ENCODE peak calls at places on chromosomes 6 and 20, in five cellular contexts. X, T, K, Z and N are unnamed samples.

GRCh38 chr6:113998811-113999210 is 27.9 kb upstream of the HDAC2 start:
- DNase-seq in Z (no peak), K (no peak), X (no peak), T (no peak), N (no peak)

GRCh38 chr6:46876126-46876525 is 45.6 kb downstream of the ADGRF5 start:
- DNase-seq in Z (peak; percentile 37), T (no peak), X (no peak), K (peak; percentile 97), N (no peak)

GRCh38 chr6:140011537-140011936 is 637.1 kb upstream of the CITED2 start:
- DNase-seq in K (no peak), T (no peak), X (peak; percentile 28), Z (no peak), N (no peak)

GRCh38 chr6:53598584-53598983 is 53.7 kb upstream of the GCLC start:
- DNase-seq in Z (no peak), T (no peak), X (peak; percentile 18), K (no peak), N (no peak)

GRCh38 chr6:118784641-118785164 is 109.2 kb upstream of the ASF1A start:
- DNase-seq in Z (no peak), X (no peak), T (no peak), K (no peak), N (no peak)

GRCh38 chr6:140711019-140711613 is 1336.7 kb upstream of the CITED2 start:
- DNase-seq in K (no peak), X (no peak), Z (no peak), T (no peak), N (no peak)

GRCh38 chr6:110815260-110816109 is at the start of gene CDK19:
- DNase-seq in Z (peak; percentile 98), K (peak; percentile 99), T (peak; percentile 99), X (peak; percentile 98), N (peak; percentile 98)

GRCh38 chr20:23362392-23363256 is 642 bp downstream of the GZF1 start:
- DNase-seq in X (peak; percentile 76), K (no peak), T (no peak), Z (peak; percentile 34), N (no peak)

GRCh38 chr6:26421259-26422144 is 18.8 kb upstream of the BTN3A3 start:
- DNase-seq in T (peak; percentile 75), X (peak; percentile 90), Z (peak; percentile 81), K (peak; percentile 95), N (peak; percentile 20)

GRCh38 chr20:51425347-51426106 is 117.0 kb downstream of the NFATC2 start:
- DNase-seq in X (no peak), T (peak; percentile 44), K (no peak), Z (no peak), N (no peak)

GRCh38 chr6:45187841-45188240 is 140.3 kb upstream of the RUNX2 start:
- DNase-seq in X (no peak), K (no peak), Z (no peak), T (no peak), N (no peak)

GRCh38 chr6:11772109-11772830 is 6.3 kb downstream of the ADTRP start:
- DNase-seq in K (peak; percentile 60), T (no peak), Z (no peak), X (no peak), N (no peak)

GRCh38 chr6:75850026-75850385 is 101.0 kb downstream of the MYO6 start:
- DNase-seq in X (no peak), Z (no peak), T (no peak), K (peak; percentile 52), N (no peak)

GRCh38 chr6:11744753-11745152 is 33.9 kb downstream of the ADTRP start:
- DNase-seq in T (no peak), K (peak; percentile 45), Z (peak; percentile 84), X (no peak), N (no peak)

GRCh38 chr6:129447166-129447565 is 262.8 kb downstream of the ARHGAP18 start:
- DNase-seq in Z (no peak), K (no peak), X (no peak), T (no peak), N (no peak)

GRCh38 chr6:158370805-158371204 is 58.5 kb downstream of the TULP4 start:
- DNase-seq in K (peak; percentile 13), X (no peak), T (no peak), Z (no peak), N (no peak)
- TF ChIP-seq CTCF in K (no peak), X (no peak), T (no peak), Z (no peak), N (no peak)

DNA sequence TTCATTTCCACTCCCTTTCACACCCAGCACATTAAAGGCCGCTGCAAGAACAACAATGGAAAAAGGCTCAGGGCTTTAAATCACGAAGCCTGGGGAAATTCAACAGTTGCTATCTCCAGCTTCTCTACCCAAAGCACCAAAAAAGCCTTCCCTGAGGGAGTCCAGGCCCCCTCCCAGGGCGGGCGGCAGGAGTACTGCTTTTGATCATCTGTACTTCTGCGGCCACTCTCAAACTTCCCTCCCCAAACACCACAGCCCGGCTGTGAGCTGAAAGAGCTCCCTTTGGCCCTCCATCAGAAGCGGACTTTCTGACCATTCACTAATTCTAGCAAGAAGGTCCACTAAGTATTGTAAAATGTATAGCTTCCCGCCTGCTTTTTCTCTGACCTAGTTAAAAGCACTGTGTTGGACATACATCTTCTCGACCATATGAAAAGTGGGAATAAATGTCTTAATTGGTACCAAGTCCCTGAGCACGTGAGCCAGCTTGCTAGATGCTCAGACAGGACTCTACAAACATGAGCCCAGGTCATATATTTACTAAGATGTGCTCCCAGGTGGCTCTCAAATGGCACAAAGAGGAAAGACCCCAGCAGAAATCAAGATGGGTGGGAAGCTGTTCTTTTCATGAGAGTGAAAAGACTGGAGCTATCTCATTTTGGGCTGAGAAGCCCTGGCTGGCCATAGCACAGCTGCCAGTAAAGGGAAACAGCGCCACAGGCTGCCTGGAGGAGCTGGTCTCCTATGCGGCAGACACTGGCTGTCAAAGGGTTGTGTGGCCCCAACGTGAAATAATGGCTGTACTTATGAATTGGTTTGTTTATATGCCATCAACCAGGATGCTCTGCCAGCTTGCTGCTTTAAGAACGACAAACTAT is 58.6 kb downstream of the GFOD1 start:
- DNase-seq in T (no peak), X (no peak), K (no peak), Z (no peak), N (no peak)
- H3K27ac ChIP-seq in T (no peak overlapping the region), X (peak overlapping the region; percentile 88), K (no peak overlapping the region), Z (no peak overlapping the region), N (no peak overlapping the region)

DNA sequence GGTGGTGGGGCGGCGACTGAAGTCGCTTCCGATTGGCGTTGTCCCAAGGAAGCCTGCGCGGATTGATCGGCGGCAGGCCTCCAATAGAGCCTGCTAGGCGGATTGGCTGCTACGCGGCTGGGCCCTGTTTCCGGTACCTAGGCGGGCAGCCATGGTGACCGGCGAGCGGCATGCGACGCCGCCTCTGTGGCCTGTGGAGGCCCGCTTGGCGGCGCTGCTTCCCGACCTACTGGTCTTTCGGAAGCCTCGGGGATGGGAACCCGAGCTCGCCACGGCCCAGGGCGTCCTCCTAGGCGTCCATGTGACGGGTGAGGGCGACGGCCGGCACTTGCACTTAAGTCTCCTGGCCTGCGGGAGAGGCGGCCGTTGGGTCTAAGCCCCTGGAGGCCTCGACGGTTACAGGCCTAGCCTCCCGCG is 28.1 kb downstream of the NFYA start:
- DNase-seq in X (peak; percentile 5), Z (no peak), T (no peak), K (no peak), N (peak; percentile 16)
- TF ChIP-seq CTCF in X (no peak), Z (no peak), T (no peak), K (no peak), N (no peak)

GRCh38 chr6:35417979-35418661 is 34.0 kb upstream of the FANCE start:
- DNase-seq in K (no peak), X (no peak), Z (no peak), T (peak; percentile 35), N (no peak)

GRCh38 chr6:35412102-35412501 is 40.0 kb upstream of the FANCE start:
- DNase-seq in T (no peak), K (no peak), Z (no peak), X (no peak), N (no peak)

GRCh38 chr6:35413911-35414310 is 38.2 kb upstream of the FANCE start:
- DNase-seq in Z (no peak), X (no peak), K (no peak), T (no peak), N (no peak)

GRCh38 chr6:35419431-35419830 is 32.7 kb upstream of the FANCE start:
- DNase-seq in K (peak; percentile 75), X (peak; percentile 36), T (no peak), Z (no peak), N (peak; percentile 4)

DNA sequence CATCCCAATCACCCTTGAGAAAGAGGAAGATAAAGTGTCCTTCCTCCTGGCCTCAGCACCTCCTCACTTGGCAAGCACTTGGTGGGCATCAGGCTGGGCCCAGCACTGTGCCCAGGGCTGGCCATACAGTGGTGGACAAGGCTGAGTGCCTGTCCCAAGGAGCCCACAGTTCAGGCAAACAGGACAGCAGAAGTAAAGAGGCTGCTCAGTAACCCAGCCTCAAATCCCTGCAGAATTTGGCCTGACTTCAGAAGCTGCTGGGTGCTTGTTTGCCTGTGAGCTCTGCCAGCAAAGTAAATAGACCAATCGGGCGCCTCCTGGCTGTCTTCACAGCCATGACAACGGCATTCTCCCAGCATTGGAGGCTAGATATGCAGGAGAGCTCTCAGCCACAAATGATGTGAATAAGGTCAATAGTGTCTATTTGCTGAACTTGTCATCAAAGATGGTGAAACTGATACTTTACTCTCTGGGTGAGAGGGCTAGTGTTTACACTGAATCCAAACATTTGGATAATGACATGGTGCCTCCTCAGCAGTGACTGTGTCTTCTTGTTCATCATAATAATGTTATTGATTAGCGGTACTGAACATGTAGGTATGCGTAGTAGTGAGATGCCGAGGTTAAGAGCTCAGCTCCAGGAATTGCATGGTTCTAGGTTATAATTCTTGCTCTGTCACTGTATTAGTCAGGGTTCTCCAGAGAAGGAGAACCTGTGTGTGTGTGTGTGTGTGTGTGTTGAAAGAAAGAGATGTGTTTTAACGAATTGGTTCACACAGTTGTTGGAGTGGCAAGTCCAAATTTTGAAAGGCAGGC is 36.9 kb upstream of the FANCE start:
- DNase-seq in Z (peak; percentile 78), X (peak; percentile 80), T (no peak), K (peak; percentile 44), N (no peak)
- H3K27ac ChIP-seq in Z (no peak overlapping the region), X (no peak overlapping the region), T (no peak overlapping the region), K (no peak overlapping the region), N (no peak overlapping the region)

DNA sequence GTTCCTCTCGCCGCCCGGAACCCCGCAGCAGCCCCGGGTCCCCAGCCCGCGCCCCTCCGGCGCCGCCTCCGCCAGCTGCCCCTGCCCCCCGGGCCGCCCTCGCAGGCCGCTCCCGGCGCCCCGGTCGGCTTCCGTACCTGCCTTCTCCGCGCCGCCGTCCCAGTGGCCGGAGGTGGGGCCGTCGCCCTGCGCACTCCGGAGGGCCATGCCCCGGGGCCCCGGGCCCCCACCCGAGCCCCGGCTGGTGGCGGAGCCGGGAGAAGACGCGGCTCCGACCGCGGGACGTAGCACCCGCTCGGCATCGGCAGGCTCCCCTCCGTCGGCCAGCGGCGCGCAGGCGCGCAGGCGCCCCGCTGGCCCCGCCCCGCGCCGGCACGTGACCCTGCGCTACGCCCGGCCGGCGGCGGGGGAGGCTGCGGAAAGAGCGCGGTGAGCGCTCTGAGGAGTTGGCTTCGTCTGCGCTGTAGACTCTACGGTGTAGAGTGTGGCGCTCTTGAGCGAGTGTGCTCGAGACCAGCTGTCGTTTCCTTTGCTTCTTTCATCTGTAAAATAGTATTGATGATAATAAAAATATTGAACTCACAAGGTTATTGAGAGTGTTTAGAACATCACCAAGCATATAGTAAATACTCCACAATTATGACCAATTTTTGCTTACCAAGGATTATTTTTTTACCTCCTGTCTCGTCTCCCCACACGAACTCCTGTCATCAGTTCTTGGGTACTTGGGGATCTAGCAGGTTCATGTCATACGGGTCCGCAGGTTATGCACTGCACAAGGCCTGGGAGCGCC is at the start of gene TBC1D20:
- DNase-seq in X (peak; percentile 94), K (peak; percentile 85), Z (peak; percentile 83), T (peak; percentile 91), N (peak; percentile 72)
- TF ChIP-seq CTCF in X (peak; percentile 27), K (no peak), Z (no peak), T (no peak), N (peak; percentile 20)

GRCh38 chr6:31762878-31763616 is 591 bp downstream of the SAPCD1 start:
- DNase-seq in K (no peak), T (no peak), Z (no peak), X (no peak), N (no peak)
- H3K27ac ChIP-seq in K (peak overlapping the region; percentile 2), T (no peak overlapping the region), Z (no peak overlapping the region), X (no peak overlapping the region), N (no peak overlapping the region)